ENCODE peak calls at places on chromosomes 11 and 22, in five cellular contexts. T is GM12878, E is K562, L is SK-N-SH, Z is H1. R is an unnamed sample.

GRCh38 chr11:68266121-68266891 is 5.5 kb downstream of the C11orf24 start:
- DNase-seq in T (peak; percentile 81), E (no peak), L (no peak), Z (no peak), R (peak; percentile 73)

GRCh38 chr11:60951611-60951908 is 416 bp downstream of the SLC15A3 start:
- DNase-seq in T (no peak), E (no peak), L (no peak), Z (no peak), R (no peak)

GRCh38 chr11:99554232-99554903 is 533.6 kb downstream of the CNTN5 start:
- DNase-seq in T (no peak), E (no peak), L (no peak), Z (no peak), R (no peak)

GRCh38 chr22:30015229-30015797 is 65.0 kb upstream of the HORMAD2 start:
- DNase-seq in T (no peak), E (no peak), L (no peak), Z (no peak), R (no peak)

GRCh38 chr11:19316434-19316833 is 75.7 kb upstream of the E2F8 start:
- DNase-seq in T (no peak), E (no peak), L (no peak), Z (no peak), R (no peak)

GRCh38 chr11:3204141-3205015 is 14.2 kb downstream of the MRGPRG start:
- DNase-seq in T (no peak), E (no peak), L (peak; percentile 28), Z (no peak), R (no peak)

GRCh38 chr22:50031189-50032091 is 18.9 kb upstream of the IL17REL start:
- DNase-seq in T (no peak), E (no peak), L (peak; percentile 33), Z (no peak), R (no peak)

GRCh38 chr11:126080206-126080941 is 17.7 kb upstream of the CDON start:
- DNase-seq in T (no peak), E (no peak), L (peak; percentile 72), Z (no peak), R (no peak)

GRCh38 chr11:12817681-12818332 is 143.6 kb downstream of the TEAD1 start:
- DNase-seq in T (no peak), E (no peak), L (no peak), Z (no peak), R (no peak)

GRCh38 chr11:130801287-130802146 is 114.8 kb downstream of the SNX19 start:
- DNase-seq in T (no peak), E (no peak), L (no peak), Z (no peak), R (no peak)

GRCh38 chr11:112637046-112637445 is 324.2 kb upstream of the NCAM1 start:
- DNase-seq in T (no peak), E (no peak), L (no peak), Z (no peak), R (no peak)

GRCh38 chr11:113163291-113164030 is 150.9 kb upstream of the TTC12 start:
- DNase-seq in T (no peak), E (no peak), L (no peak), Z (no peak), R (no peak)

GRCh38 chr11:119977584-119977860 is 160.4 kb downstream of the TRIM29 start:
- DNase-seq in T (no peak), E (no peak), L (peak; percentile 72), Z (no peak), R (no peak)

GRCh38 chr11:96456111-96456510 is 66.3 kb downstream of the JRKL start:
- DNase-seq in T (no peak), E (no peak), L (no peak), Z (no peak), R (no peak)

GRCh38 chr11:12410006-12410728 is 32.8 kb downstream of the PARVA start:
- DNase-seq in T (no peak), E (no peak), L (peak; percentile 30), Z (no peak), R (no peak)

GRCh38 chr22:28710112-28710888 is 30.7 kb upstream of the TTC28 start:
- DNase-seq in T (no peak), E (no peak), L (peak; percentile 42), Z (no peak), R (no peak)

GRCh38 chr11:110982214-110982613 is 263.3 kb upstream of the POU2AF2 start:
- DNase-seq in T (no peak), E (no peak), L (no peak), Z (no peak), R (no peak)

GRCh38 chr22:24593810-24594568 is 1.1 kb upstream of the LRRC75B start:
- DNase-seq in T (no peak), E (no peak), L (peak; percentile 32), Z (no peak), R (no peak)

GRCh38 chr11:122808494-122808893 is 29.8 kb upstream of the CRTAM start:
- DNase-seq in T (peak; percentile 66), E (no peak), L (no peak), Z (no peak), R (no peak)

GRCh38 chr22:39152511-39153219 is at the start of gene CBX7:
- DNase-seq in T (peak; percentile 46), E (peak; percentile 87), L (peak; percentile 94), Z (no peak), R (peak; percentile 94)

GRCh38 chr22:38040953-38041759 is 16.0 kb upstream of the PICK1 start:
- DNase-seq in T (no peak), E (no peak), L (no peak), Z (no peak), R (no peak)

GRCh38 chr11:84564180-84564866 is 1062.8 kb downstream of the DLG2 start:
- DNase-seq in T (no peak), E (peak; percentile 50), L (peak; percentile 16), Z (no peak), R (no peak)

GRCh38 chr11:15830730-15831443 is 525.5 kb downstream of the SOX6 start:
- DNase-seq in T (no peak), E (no peak), L (no peak), Z (no peak), R (no peak)

GRCh38 chr11:66683877-66684276 is 6.2 kb upstream of the RBM4B start:
- DNase-seq in T (no peak), E (no peak), L (no peak), Z (no peak), R (no peak)

GRCh38 chr11:112558691-112559090 is 298.0 kb upstream of the PLET1 start:
- DNase-seq in T (no peak), E (no peak), L (no peak), Z (no peak), R (no peak)

GRCh38 chr11:13137778-13138400 is 128.8 kb downstream of the RASSF10 start:
- DNase-seq in T (no peak), E (no peak), L (no peak), Z (no peak), R (no peak)

GRCh38 chr22:30989473-30989872 is 20.4 kb downstream of the TUG1 start:
- DNase-seq in T (no peak), E (no peak), L (no peak), Z (no peak), R (no peak)

GRCh38 chr11:60971520-60971919 is at the start of gene CD6:
- DNase-seq in T (no peak), E (no peak), L (no peak), Z (no peak), R (no peak)

GRCh38 chr11:112968988-112969714 is 7.9 kb downstream of the NCAM1 start:
- DNase-seq in T (no peak), E (no peak), L (peak; percentile 25), Z (no peak), R (no peak)

GRCh38 chr22:17792289-17792688 is 18.0 kb upstream of the BID start:
- DNase-seq in T (no peak), E (peak; percentile 66), L (no peak), Z (no peak), R (no peak)

GRCh38 chr11:132054822-132055221 is 684.4 kb downstream of the NTM start:
- DNase-seq in T (no peak), E (no peak), L (no peak), Z (no peak), R (no peak)

GRCh38 chr11:119205080-119205479 is 1.1 kb upstream of the CBL start:
- DNase-seq in T (no peak), E (peak; percentile 28), L (no peak), Z (no peak), R (no peak)

GRCh38 chr11:6481012-6481923 is at the start of the genes ARFIP2 and TIMM10B:
- DNase-seq in T (peak; percentile 91), E (peak; percentile 99), L (peak; percentile 96), Z (peak; percentile 84), R (peak; percentile 98)

GRCh38 chr11:69166186-69167115 is 10.7 kb downstream of the SMIM38 start:
- DNase-seq in T (peak; percentile 75), E (peak; percentile 51), L (peak; percentile 46), Z (peak; percentile 61), R (peak; percentile 85)

GRCh38 chr11:102144357-102145342 is 34.4 kb downstream of the YAP1 start:
- DNase-seq in T (no peak), E (no peak), L (no peak), Z (no peak), R (no peak)

GRCh38 chr11:5291207-5291838 is 10.4 kb downstream of the OR51B4 start:
- DNase-seq in T (no peak), E (peak; percentile 88), L (peak; percentile 9), Z (no peak), R (peak; percentile 8)
- TF ChIP-seq TAF1 in T (no peak), E (no peak), L (no peak), Z (no peak), R (no peak)

DNA sequence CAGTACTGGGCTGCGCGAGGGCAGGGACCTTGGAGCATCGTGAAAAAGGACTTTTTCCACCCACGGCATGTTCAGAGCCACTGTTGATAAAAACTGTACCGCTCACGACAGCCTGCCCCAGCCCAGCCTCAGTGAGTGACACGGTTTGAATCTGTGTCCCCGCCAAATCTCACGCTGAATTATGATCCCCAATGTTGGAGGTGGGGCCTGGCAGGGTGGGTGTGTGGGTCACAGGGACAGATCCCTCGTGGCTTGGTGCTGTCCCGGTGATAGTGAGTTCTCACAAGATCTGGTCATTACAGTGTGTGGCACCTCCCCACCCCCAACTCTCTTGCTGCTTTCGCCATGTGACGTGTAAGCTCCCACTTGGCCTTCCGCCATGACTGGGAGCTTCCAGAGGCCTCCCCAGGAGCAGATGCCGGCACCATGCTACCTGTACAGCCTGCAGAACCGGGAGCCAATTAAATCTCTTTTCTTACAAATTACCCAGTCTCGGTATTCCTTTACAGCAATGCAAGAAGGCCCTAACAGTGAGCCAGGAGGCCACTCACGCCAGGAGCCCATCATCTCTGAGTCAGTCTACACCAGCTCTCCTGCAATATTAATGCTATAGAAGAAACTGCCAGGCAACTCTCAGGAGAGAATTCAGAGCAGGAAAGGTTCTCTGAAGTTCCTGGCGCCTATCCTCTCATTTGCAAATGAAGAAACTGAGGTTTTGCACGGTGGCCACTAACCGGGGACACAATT is 1.3 kb downstream of the TOLLIP start:
- DNase-seq in T (no peak), E (no peak), L (peak; percentile 14), Z (no peak), R (no peak)
- TF ChIP-seq TAF1 in T (no peak), E (no peak), L (no peak), Z (no peak), R (no peak)

GRCh38 chr11:114315749-114316368 is 19.7 kb downstream of the NNMT start:
- DNase-seq in T (no peak), E (no peak), L (no peak), Z (no peak), R (no peak)
- TF ChIP-seq TAF1 in T (no peak), E (no peak), L (no peak), Z (no peak), R (no peak)

GRCh38 chr22:41401781-41402648 is 20.3 kb downstream of the TEF start:
- DNase-seq in T (no peak), E (no peak), L (peak; percentile 81), Z (no peak), R (no peak)
- TF ChIP-seq TAF1 in T (no peak), E (no peak), L (no peak), Z (no peak), R (no peak)

R was measured in GM12891.